ENCODE peak calls at places on chromosomes 4 and X, in seven cellular contexts. U is HCT116, K is A549, E is fibroblast of lung, V is Peyer's patch, A is GM23338, I is brain microvascular endothelial cell. D is an unnamed sample.

GRCh38 chrX:19566359-19567141 is 51.2 kb upstream of the MAP3K15 start:
- DNase-seq in A (peak), V (no peak), U (no peak), E (peak), K (no peak), I (peak), D (no peak)

GRCh38 chrX:40170830-40171512 is 73.2 kb upstream of the BCOR start:
- DNase-seq in A (peak), U (no peak), K (no peak), E (no peak), I (no peak), V (no peak), D (no peak)

GRCh38 chr4:53593765-53594164 is 2.5 kb upstream of the LNX1 start:
- DNase-seq in E (no peak), A (no peak), V (no peak), K (no peak), I (no peak), U (no peak), D (no peak)

GRCh38 chr4:15159477-15160019 is 157.3 kb downstream of the CPEB2 start:
- DNase-seq in U (no peak), K (no peak), A (no peak), E (peak), I (no peak), V (no peak), D (no peak)

GRCh38 chr4:110663738-110664444 is 41.0 kb upstream of the PITX2 start:
- DNase-seq in I (no peak), V (no peak), U (no peak), A (no peak), K (peak), E (peak), D (no peak)

GRCh38 chrX:133677123-133678063 is 262.1 kb upstream of the GPC4 start:
- DNase-seq in V (no peak), A (no peak), K (no peak), E (no peak), I (no peak), U (no peak), D (no peak)

GRCh38 chrX:82141942-82142341 is 940.0 kb downstream of the SH3BGRL start:
- DNase-seq in A (no peak), K (no peak), E (no peak), U (no peak), I (no peak), V (no peak), D (no peak)

GRCh38 chr4:40254961-40255721 is 58.3 kb downstream of the RHOH start:
- DNase-seq in K (peak), E (peak), U (peak), I (peak), V (no peak), A (no peak), D (no peak)

GRCh38 chr4:340011-340410 is 2.4 kb downstream of the ZNF141 start:
- DNase-seq in A (peak), U (no peak), I (no peak), V (no peak), E (no peak), K (no peak), D (no peak)

GRCh38 chrX:4935846-4936245 is 1222.4 kb upstream of the PRKX start:
- DNase-seq in K (no peak), V (no peak), U (no peak), A (no peak), I (no peak), E (no peak), D (peak)

GRCh38 chr4:10107111-10108091 is 9.2 kb downstream of the WDR1 start:
- DNase-seq in E (no peak), A (no peak), I (no peak), K (no peak), U (no peak), V (no peak), D (no peak)

GRCh38 chr4:151484396-151485102 is 75.6 kb downstream of the FHIP1A start:
- DNase-seq in E (peak), I (peak), U (peak), A (peak), K (peak), V (no peak), D (no peak)

GRCh38 chrX:41684138-41684537 is 4.6 kb upstream of the GPR34 start:
- DNase-seq in I (no peak), K (no peak), V (no peak), A (no peak), E (peak), U (no peak), D (no peak)

GRCh38 chrX:41300758-41301437 is 33.1 kb upstream of the DDX3X start:
- DNase-seq in I (peak), A (no peak), E (peak), V (no peak), K (peak), U (no peak), D (no peak)

DNA sequence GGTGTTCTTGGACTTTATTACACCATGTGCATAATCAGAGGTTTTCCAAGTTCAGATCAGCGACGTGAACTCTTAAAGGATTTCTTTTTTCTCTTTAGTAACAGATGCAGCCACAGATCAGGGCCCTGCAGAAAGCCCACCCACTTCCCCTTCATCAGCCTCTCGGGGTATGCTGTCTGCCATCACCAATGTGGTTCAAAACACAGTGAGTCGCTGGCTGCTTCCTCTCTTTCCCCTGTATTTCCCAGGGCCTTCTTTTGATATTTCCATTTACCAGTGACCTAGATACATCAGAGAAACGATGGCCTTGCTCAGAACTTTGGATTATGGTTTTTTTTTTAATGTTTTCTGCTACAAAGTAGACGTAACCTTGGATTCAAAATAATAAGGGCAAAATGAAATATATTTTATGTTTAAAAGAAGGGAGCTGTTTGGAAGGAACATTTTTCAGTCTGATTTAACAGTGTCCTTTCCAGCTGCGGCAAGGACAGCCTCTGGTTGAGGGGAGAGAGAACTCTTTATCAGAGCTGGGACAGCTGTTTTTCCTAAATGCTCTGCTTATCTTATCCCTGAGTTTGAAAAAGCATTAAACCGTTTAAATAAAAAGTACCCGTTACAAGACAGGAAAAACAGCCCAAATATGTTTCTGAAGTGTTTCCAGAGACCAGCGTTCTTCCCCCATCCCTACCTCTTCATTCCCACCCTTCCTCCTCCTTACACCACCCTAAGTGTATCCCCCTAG is 38.2 kb downstream of the FAM114A1 start:
- DNase-seq in I (no peak), E (no peak), U (no peak), A (no peak), K (no peak), V (no peak), D (no peak)
- H3K27ac ChIP-seq in I (no peak), E (no peak), U (no peak), A (no peak), K (no peak), V (no peak), D (no peak)

DNA sequence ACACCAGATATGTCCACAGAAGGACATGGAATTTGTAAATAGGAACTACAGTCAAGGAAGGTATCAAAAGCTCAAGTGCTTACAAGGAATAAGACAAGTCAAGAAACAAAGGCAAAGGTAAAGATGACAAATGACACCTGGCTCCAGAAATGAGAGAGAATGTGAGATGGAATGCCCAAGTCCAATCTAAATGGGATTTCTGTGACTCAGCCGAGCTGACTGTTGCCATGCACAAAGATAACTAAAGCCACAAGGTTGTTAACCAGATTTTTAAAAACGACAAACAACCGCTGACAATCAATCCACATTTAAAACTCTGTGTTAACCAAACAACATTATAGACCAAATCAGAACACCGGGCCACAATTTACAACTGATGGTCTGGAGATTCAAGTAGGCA is 1.1 kb downstream of the NFXL1 start:
- DNase-seq in E (peak), U (no peak), K (no peak), I (peak), A (peak), V (no peak), D (no peak)
- H3K27ac ChIP-seq in E (peak), U (peak), K (peak), I (no peak), A (peak), V (no peak), D (peak)

GRCh38 chrX:129594781-129595180 is 54.7 kb downstream of the OCRL start:
- DNase-seq in A (no peak), I (no peak), E (no peak), K (no peak), U (no peak), V (no peak), D (no peak)
- H3K27ac ChIP-seq in A (no peak), I (no peak), E (no peak), K (no peak), U (no peak), V (no peak), D (no peak)

GRCh38 chr4:152946460-152946859 is 10.3 kb downstream of the FHDC1 start:
- DNase-seq in U (no peak), A (no peak), I (no peak), V (no peak), E (no peak), K (no peak), D (no peak)

GRCh38 chr4:152950402-152951274 is 14.5 kb downstream of the FHDC1 start:
- DNase-seq in K (no peak), I (no peak), U (no peak), E (no peak), V (no peak), A (no peak), D (no peak)

GRCh38 chr4:152947311-152947710 is 11.2 kb downstream of the FHDC1 start:
- DNase-seq in A (no peak), I (no peak), K (no peak), V (no peak), U (no peak), E (no peak), D (no peak)

GRCh38 chr4:152951348-152951747 is 15.2 kb downstream of the FHDC1 start:
- DNase-seq in I (no peak), A (peak), K (no peak), E (no peak), U (no peak), V (no peak), D (no peak)

DNA sequence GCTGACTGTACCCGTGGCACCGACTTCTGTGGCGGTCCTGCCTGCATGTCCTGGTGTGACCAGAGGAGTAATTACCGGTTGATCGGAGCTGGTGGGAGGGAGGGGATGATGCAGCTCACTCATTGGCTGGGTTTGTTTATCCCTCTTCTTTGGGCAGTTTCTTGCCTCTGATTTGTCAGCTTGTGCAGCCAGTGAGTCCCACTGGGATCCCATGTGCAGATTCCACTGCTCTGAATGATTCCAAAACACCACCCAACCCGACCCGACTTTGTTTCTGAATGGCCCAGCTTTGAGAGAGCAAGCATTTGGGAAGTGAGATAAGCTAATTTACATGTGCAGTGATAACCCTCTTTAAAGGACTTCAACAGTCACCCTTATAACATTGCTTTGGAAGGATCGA is 13.8 kb downstream of the FHDC1 start:
- DNase-seq in U (no peak), K (no peak), V (no peak), A (peak), E (no peak), I (no peak), D (no peak)
- H3K27ac ChIP-seq in U (no peak), K (no peak), V (no peak), A (peak), E (no peak), I (no peak), D (no peak)

GRCh38 chrX:137929951-137930350 is 364.0 kb downstream of the ZIC3 start:
- DNase-seq in I (no peak), E (no peak), K (no peak), U (no peak), V (no peak), A (no peak), D (no peak)
- H3K27ac ChIP-seq in I (no peak), E (no peak), K (no peak), U (no peak), V (no peak), A (no peak), D (no peak)

DNA sequence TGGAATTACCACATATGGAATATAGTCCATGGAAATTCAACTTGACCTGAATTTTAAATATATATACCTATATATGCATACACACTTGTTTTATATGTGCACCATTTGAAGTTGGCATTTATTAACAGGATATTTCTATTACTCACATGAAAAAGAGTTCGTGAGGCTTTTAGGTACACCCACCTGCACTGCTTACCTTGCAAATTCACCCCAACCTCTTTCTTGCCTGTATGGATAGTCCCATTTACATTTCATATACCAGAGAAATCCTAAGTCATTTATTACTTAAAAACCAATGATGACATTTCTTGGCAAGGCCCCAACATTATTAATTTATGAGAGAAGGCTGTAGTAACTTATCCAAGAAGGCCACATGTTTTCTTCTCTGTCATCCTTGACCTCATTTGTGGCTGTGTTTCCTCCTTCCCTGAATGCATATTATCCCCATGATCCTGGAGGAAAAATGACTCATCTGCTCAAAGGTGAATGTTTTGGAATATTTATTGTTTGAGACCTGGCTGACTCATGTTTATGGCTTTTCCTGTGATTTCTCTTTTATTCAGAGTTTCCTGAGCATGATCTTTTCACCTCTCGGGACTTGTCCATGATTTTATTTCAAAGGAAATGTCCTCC is 62.2 kb upstream of the FAM241A start:
- DNase-seq in I (peak), A (no peak), E (peak), K (peak), V (no peak), U (peak), D (no peak)
- H3K27ac ChIP-seq in I (peak), A (no peak), E (no peak), K (peak), V (no peak), U (peak), D (no peak)

DNA sequence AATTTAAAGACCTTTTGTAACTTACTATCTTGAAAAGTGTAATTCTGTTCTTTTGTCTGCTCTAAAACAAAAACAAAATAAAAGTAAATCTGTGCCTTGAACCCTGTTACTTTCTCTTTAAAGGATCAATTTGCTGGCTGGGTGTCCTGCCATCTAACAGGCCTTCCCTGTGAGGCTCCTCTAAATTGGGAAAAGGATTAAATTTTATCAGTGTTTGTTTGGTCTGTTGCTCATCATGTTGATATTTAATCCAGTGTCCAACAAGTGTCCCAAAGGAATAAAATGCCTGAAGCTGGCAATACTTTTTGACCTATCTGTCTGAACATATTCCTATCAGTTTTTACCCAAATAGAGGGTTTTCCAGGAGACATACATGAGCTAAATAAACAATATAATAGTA is 688.7 kb downstream of the IL1RAPL1 start:
- DNase-seq in U (no peak), E (no peak), A (no peak), V (no peak), K (no peak), I (no peak), D (no peak)
- H3K27ac ChIP-seq in U (no peak), E (no peak), A (no peak), V (no peak), K (no peak), I (no peak), D (no peak)

DNA sequence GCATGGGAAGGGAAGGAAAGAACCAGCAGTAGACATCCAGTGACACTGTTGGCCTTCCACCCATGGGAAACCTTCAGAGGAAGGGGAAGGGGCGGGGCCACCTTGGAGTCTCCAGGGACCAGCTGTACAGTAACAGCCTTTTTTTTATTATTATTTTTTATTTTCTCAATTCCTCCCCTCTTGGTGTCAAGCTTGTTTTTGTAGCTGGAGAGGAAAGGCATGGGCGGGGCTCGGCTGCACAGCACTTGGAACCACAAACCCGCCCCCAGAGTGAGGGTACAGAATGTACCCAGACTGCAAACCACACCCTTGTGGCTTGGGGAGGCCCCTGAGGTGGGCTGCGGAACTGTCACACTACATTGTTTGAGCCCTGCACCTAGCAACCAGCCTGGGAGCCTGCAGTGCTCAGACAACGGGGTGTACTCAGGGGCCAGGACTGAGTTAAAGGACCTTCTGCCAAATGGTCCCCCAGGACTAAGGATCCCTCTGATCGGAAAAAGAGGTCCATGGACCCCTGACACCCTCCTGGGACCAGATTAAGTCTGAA is 45.7 kb downstream of the PRPS1 start:
- DNase-seq in A (peak), V (peak), K (no peak), I (peak), E (peak), U (no peak), D (peak)
- H3K27ac ChIP-seq in A (no peak), V (peak), K (no peak), I (peak), E (peak), U (no peak), D (peak)

D was measured in substantia nigra.